ENCODE peak calls at places on chromosomes 1 and 21, in seven cellular contexts. One of them, this sample, is unnamed.

GRCh38 chr1:202361224-202361623 is 12.7 kb downstream of the PPP1R12B start:
- DNase-seq in neuronal stem cell: no peak
- DNase-seq in H1: no peak
- DNase-seq in mesendoderm: no peak
- DNase-seq in H9: no peak
- DNase-seq in trophoblast cell: no peak
- DNase-seq in IMR-90: no peak
- DNase-seq in this sample: no peak

GRCh38 chr1:7670334-7671145 is 100.6 kb upstream of the VAMP3 start:
- DNase-seq in H9: no peak
- DNase-seq in neuronal stem cell: no peak
- DNase-seq in IMR-90: no peak
- DNase-seq in trophoblast cell: no peak
- DNase-seq in mesendoderm: no peak
- DNase-seq in H1: no peak
- DNase-seq in this sample: no peak

GRCh38 chr1:169461390-169462001 is 24.2 kb downstream of the SLC19A2 start:
- DNase-seq in neuronal stem cell: no peak
- DNase-seq in H1: no peak
- DNase-seq in trophoblast cell: no peak
- DNase-seq in H9: no peak
- DNase-seq in IMR-90: no peak
- DNase-seq in mesendoderm: no peak
- DNase-seq in this sample: no peak

GRCh38 chr1:5497471-5497870 is 494.8 kb downstream of the NPHP4 start:
- DNase-seq in H9: no peak
- DNase-seq in IMR-90: no peak
- DNase-seq in trophoblast cell: no peak
- DNase-seq in H1: no peak
- DNase-seq in neuronal stem cell: no peak
- DNase-seq in mesendoderm: no peak
- DNase-seq in this sample: no peak

GRCh38 chr1:153945131-153945794 is 1.3 kb downstream of the DENND4B start:
- DNase-seq in H9: no peak
- DNase-seq in mesendoderm: no peak
- DNase-seq in H1: no peak
- DNase-seq in neuronal stem cell: no peak
- DNase-seq in trophoblast cell: peak
- DNase-seq in IMR-90: peak
- DNase-seq in this sample: peak

GRCh38 chr1:174397261-174397660 is 50.5 kb upstream of the GPR52 start:
- DNase-seq in mesendoderm: no peak
- DNase-seq in IMR-90: peak
- DNase-seq in H1: no peak
- DNase-seq in H9: no peak
- DNase-seq in trophoblast cell: no peak
- DNase-seq in neuronal stem cell: no peak
- DNase-seq in this sample: peak

GRCh38 chr1:202579806-202580205 is 130.4 kb downstream of the SYT2 start:
- DNase-seq in H9: no peak
- DNase-seq in IMR-90: peak
- DNase-seq in neuronal stem cell: no peak
- DNase-seq in mesendoderm: no peak
- DNase-seq in H1: no peak
- DNase-seq in trophoblast cell: no peak
- DNase-seq in this sample: peak

GRCh38 chr21:38913120-38913975 is 107.6 kb downstream of the ETS2 start:
- DNase-seq in neuronal stem cell: peak
- DNase-seq in trophoblast cell: peak
- DNase-seq in H9: peak
- DNase-seq in H1: no peak
- DNase-seq in mesendoderm: peak
- DNase-seq in IMR-90: peak
- DNase-seq in this sample: peak

GRCh38 chr1:116491985-116492811 is 78.6 kb downstream of the CD58 start:
- DNase-seq in trophoblast cell: no peak
- DNase-seq in IMR-90: peak
- DNase-seq in H9: no peak
- DNase-seq in H1: no peak
- DNase-seq in mesendoderm: no peak
- DNase-seq in neuronal stem cell: no peak
- DNase-seq in this sample: no peak

GRCh38 chr1:45206808-45207624 is 611 bp upstream of the ZSWIM5 start:
- DNase-seq in IMR-90: no peak
- DNase-seq in trophoblast cell: no peak
- DNase-seq in mesendoderm: no peak
- DNase-seq in neuronal stem cell: no peak
- DNase-seq in H9: no peak
- DNase-seq in H1: no peak
- DNase-seq in this sample: no peak

GRCh38 chr1:201597551-201598230 is 58.8 kb downstream of the NAV1 start:
- DNase-seq in neuronal stem cell: no peak
- DNase-seq in trophoblast cell: no peak
- DNase-seq in mesendoderm: no peak
- DNase-seq in H9: no peak
- DNase-seq in H1: no peak
- DNase-seq in IMR-90: no peak
- DNase-seq in this sample: no peak

GRCh38 chr1:77040817-77041216 is 173.5 kb downstream of the ST6GALNAC5 start:
- DNase-seq in H1: no peak
- DNase-seq in H9: no peak
- DNase-seq in trophoblast cell: no peak
- DNase-seq in IMR-90: no peak
- DNase-seq in mesendoderm: no peak
- DNase-seq in neuronal stem cell: no peak
- DNase-seq in this sample: no peak

GRCh38 chr1:2179283-2180013 is 15.1 kb downstream of the FAAP20 start:
- DNase-seq in mesendoderm: peak
- DNase-seq in H9: no peak
- DNase-seq in trophoblast cell: peak
- DNase-seq in H1: no peak
- DNase-seq in neuronal stem cell: no peak
- DNase-seq in IMR-90: no peak
- DNase-seq in this sample: peak

GRCh38 chr1:52636701-52637695 is 4.0 kb downstream of the SHISAL2A start:
- DNase-seq in H1: no peak
- DNase-seq in H9: no peak
- DNase-seq in neuronal stem cell: no peak
- DNase-seq in trophoblast cell: peak
- DNase-seq in IMR-90: no peak
- DNase-seq in mesendoderm: peak
- DNase-seq in this sample: no peak

GRCh38 chr1:214448536-214448935 is 102.9 kb downstream of the PTPN14 start:
- DNase-seq in H1: no peak
- DNase-seq in mesendoderm: peak
- DNase-seq in trophoblast cell: no peak
- DNase-seq in H9: peak
- DNase-seq in neuronal stem cell: no peak
- DNase-seq in IMR-90: no peak
- DNase-seq in this sample: no peak

GRCh38 chr1:16158025-16158424 is 2.2 kb upstream of the EPHA2 start:
- DNase-seq in trophoblast cell: no peak
- DNase-seq in mesendoderm: no peak
- DNase-seq in neuronal stem cell: no peak
- DNase-seq in IMR-90: no peak
- DNase-seq in H1: no peak
- DNase-seq in H9: no peak
- DNase-seq in this sample: no peak

GRCh38 chr1:209413062-209413461 is 170.5 kb upstream of the CAMK1G start:
- DNase-seq in mesendoderm: no peak
- DNase-seq in H1: no peak
- DNase-seq in trophoblast cell: no peak
- DNase-seq in IMR-90: no peak
- DNase-seq in H9: no peak
- DNase-seq in neuronal stem cell: no peak
- DNase-seq in this sample: no peak

GRCh38 chr1:98201640-98202039 is 280.8 kb upstream of the DPYD start:
- DNase-seq in neuronal stem cell: no peak
- DNase-seq in H9: no peak
- DNase-seq in H1: no peak
- DNase-seq in IMR-90: peak
- DNase-seq in trophoblast cell: no peak
- DNase-seq in mesendoderm: no peak
- DNase-seq in this sample: peak

GRCh38 chr21:37266515-37267221 is 466 bp downstream of the VPS26C start:
- DNase-seq in H1: no peak
- DNase-seq in trophoblast cell: peak
- DNase-seq in neuronal stem cell: peak
- DNase-seq in IMR-90: peak
- DNase-seq in mesendoderm: peak
- DNase-seq in H9: no peak
- DNase-seq in this sample: peak

GRCh38 chr1:73401666-73402065 is 796.3 kb downstream of the LRRIQ3 start:
- DNase-seq in H9: peak
- DNase-seq in IMR-90: peak
- DNase-seq in mesendoderm: peak
- DNase-seq in neuronal stem cell: no peak
- DNase-seq in trophoblast cell: no peak
- DNase-seq in H1: no peak
- DNase-seq in this sample: no peak

GRCh38 chr1:186739515-186739914 is 59.3 kb upstream of the PTGS2 start:
- DNase-seq in IMR-90: no peak
- DNase-seq in mesendoderm: no peak
- DNase-seq in trophoblast cell: no peak
- DNase-seq in neuronal stem cell: no peak
- DNase-seq in H1: no peak
- DNase-seq in H9: no peak
- DNase-seq in this sample: no peak
- H3K18ac ChIP-seq in IMR-90: no peak
- H3K18ac ChIP-seq in mesendoderm: no peak
- H3K18ac ChIP-seq in trophoblast cell: no peak
- H3K18ac ChIP-seq in neuronal stem cell: no peak
- H3K18ac ChIP-seq in H1: no peak
- H3K18ac ChIP-seq in H9: no peak
- H3K18ac ChIP-seq in this sample: no peak

DNA sequence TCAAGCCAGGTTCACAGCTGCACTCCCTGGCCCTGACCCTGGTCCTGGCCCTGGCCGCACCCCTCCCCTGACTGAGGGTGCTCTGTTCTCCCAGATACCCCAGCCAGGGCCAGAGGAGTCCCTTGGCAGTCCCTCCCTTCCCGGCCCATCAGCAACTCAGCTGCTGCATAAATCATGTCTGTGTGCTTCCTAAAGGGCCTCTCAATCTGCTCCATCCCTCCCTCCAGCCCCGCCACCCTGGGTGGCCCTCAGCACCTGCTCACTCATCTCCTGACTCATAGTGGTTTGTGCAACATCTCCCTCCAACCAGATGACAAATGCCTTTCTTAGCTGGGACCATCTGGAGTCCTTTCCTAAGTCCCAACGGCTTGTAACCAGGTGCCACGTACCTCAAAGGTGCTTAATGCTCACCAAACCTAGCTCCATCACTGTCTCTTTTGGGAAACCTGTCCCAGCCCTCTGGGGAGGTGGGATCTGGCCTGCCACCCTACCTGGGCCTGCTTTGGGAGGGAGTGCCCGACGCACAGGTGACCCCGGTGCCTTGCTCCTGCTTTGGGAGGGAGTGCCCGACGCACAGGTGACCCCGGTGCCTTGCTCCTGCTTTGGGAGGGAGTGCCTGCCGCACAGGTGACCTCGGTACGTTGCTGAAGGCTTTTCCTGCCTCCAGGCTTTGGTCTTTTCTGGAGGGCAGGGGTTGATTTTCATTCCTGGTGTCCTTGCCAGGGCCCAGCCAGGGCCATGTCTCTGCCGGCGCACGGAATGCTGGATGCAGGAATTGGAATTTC is 25.0 kb upstream of the C1orf174 start:
- DNase-seq in IMR-90: peak
- DNase-seq in trophoblast cell: peak
- DNase-seq in neuronal stem cell: no peak
- DNase-seq in H1: no peak
- DNase-seq in mesendoderm: no peak
- DNase-seq in H9: no peak
- DNase-seq in this sample: no peak
- H4K8ac ChIP-seq in IMR-90: no peak
- H4K8ac ChIP-seq in trophoblast cell: no peak
- H4K8ac ChIP-seq in neuronal stem cell: no peak
- H4K8ac ChIP-seq in H1: no peak
- H4K8ac ChIP-seq in mesendoderm: no peak
- H4K8ac ChIP-seq in H9: no peak
- H4K8ac ChIP-seq in this sample: no peak

GRCh38 chr1:238474263-238474662 is 583.5 kb upstream of the ZP4 start:
- DNase-seq in neuronal stem cell: no peak
- DNase-seq in mesendoderm: no peak
- DNase-seq in H1: no peak
- DNase-seq in IMR-90: no peak
- DNase-seq in trophoblast cell: no peak
- DNase-seq in H9: no peak
- DNase-seq in this sample: no peak

GRCh38 chr1:238476881-238477280 is 586.2 kb upstream of the ZP4 start:
- DNase-seq in mesendoderm: no peak
- DNase-seq in H1: no peak
- DNase-seq in H9: no peak
- DNase-seq in trophoblast cell: no peak
- DNase-seq in neuronal stem cell: no peak
- DNase-seq in IMR-90: no peak
- DNase-seq in this sample: no peak
- H3K18ac ChIP-seq in mesendoderm: no peak
- H3K18ac ChIP-seq in H1: no peak
- H3K18ac ChIP-seq in H9: no peak
- H3K18ac ChIP-seq in trophoblast cell: no peak
- H3K18ac ChIP-seq in neuronal stem cell: no peak
- H3K18ac ChIP-seq in IMR-90: no peak
- H3K18ac ChIP-seq in this sample: no peak

GRCh38 chr1:3733603-3734591 is 18.4 kb upstream of the CCDC27 start:
- DNase-seq in trophoblast cell: no peak
- DNase-seq in H9: no peak
- DNase-seq in neuronal stem cell: no peak
- DNase-seq in IMR-90: no peak
- DNase-seq in mesendoderm: no peak
- DNase-seq in H1: no peak
- DNase-seq in this sample: no peak
- H4K8ac ChIP-seq in trophoblast cell: no peak
- H4K8ac ChIP-seq in H9: no peak
- H4K8ac ChIP-seq in neuronal stem cell: no peak
- H4K8ac ChIP-seq in IMR-90: no peak
- H4K8ac ChIP-seq in mesendoderm: no peak
- H4K8ac ChIP-seq in H1: peak
- H4K8ac ChIP-seq in this sample: no peak